ENCODE peak calls at places on chromosome 6, in six cellular contexts. One of them, this sample, is unnamed.

GRCh38 chr6:14499804-14500203 is 382.2 kb downstream of the CD83 start:
- DNase-seq in HFFc6: peak; percentile 86
- DNase-seq in RWPE1: peak; percentile 64
- DNase-seq in astrocyte of the spinal cord: peak; percentile 84
- DNase-seq in neural crest cell: no peak
- DNase-seq in A549: no peak
- DNase-seq in this sample: no peak

GRCh38 chr6:34374112-34374907 is 18.2 kb downstream of the NUDT3 start:
- DNase-seq in RWPE1: no peak
- DNase-seq in HFFc6: no peak
- DNase-seq in neural crest cell: no peak
- DNase-seq in A549: no peak
- DNase-seq in astrocyte of the spinal cord: no peak
- DNase-seq in this sample: no peak

GRCh38 chr6:143139239-143139784 is 78.6 kb downstream of the AIG1 start:
- DNase-seq in HFFc6: no peak
- DNase-seq in neural crest cell: no peak
- DNase-seq in RWPE1: no peak
- DNase-seq in astrocyte of the spinal cord: no peak
- DNase-seq in A549: no peak
- DNase-seq in this sample: no peak

GRCh38 chr6:45076217-45076616 is 251.9 kb upstream of the RUNX2 start:
- DNase-seq in HFFc6: peak; percentile 25
- DNase-seq in neural crest cell: no peak
- DNase-seq in astrocyte of the spinal cord: peak; percentile 61
- DNase-seq in RWPE1: no peak
- DNase-seq in A549: no peak
- DNase-seq in this sample: no peak

GRCh38 chr6:157468054-157468453 is 87.1 kb downstream of the ZDHHC14 start:
- DNase-seq in RWPE1: no peak
- DNase-seq in astrocyte of the spinal cord: no peak
- DNase-seq in neural crest cell: no peak
- DNase-seq in A549: no peak
- DNase-seq in HFFc6: no peak
- DNase-seq in this sample: no peak

GRCh38 chr6:4435981-4436445 is 300.6 kb upstream of the ECI2 start:
- DNase-seq in astrocyte of the spinal cord: no peak
- DNase-seq in RWPE1: peak; percentile 8
- DNase-seq in HFFc6: no peak
- DNase-seq in neural crest cell: no peak
- DNase-seq in A549: no peak
- DNase-seq in this sample: no peak

GRCh38 chr6:593139-593906 is 63.6 kb downstream of the HUS1B start:
- DNase-seq in HFFc6: peak; percentile 44
- DNase-seq in neural crest cell: peak; percentile 60
- DNase-seq in RWPE1: peak; percentile 26
- DNase-seq in A549: peak; percentile 16
- DNase-seq in astrocyte of the spinal cord: peak; percentile 67
- DNase-seq in this sample: no peak

GRCh38 chr6:31796993-31797385 is 1.4 kb upstream of the VARS1 start:
- DNase-seq in RWPE1: no peak
- DNase-seq in neural crest cell: no peak
- DNase-seq in A549: no peak
- DNase-seq in HFFc6: no peak
- DNase-seq in astrocyte of the spinal cord: no peak
- DNase-seq in this sample: no peak

GRCh38 chr6:89121934-89122333 is 4.1 kb upstream of the SRSF12 start:
- DNase-seq in neural crest cell: no peak
- DNase-seq in A549: no peak
- DNase-seq in HFFc6: no peak
- DNase-seq in astrocyte of the spinal cord: no peak
- DNase-seq in RWPE1: no peak
- DNase-seq in this sample: no peak

GRCh38 chr6:8195040-8195713 is 92.8 kb upstream of the EEF1E1 start:
- DNase-seq in neural crest cell: no peak
- DNase-seq in RWPE1: no peak
- DNase-seq in astrocyte of the spinal cord: no peak
- DNase-seq in A549: no peak
- DNase-seq in HFFc6: no peak
- DNase-seq in this sample: no peak

GRCh38 chr6:78400076-78400475 is 467.3 kb upstream of the IRAK1BP1 start:
- DNase-seq in A549: no peak
- DNase-seq in astrocyte of the spinal cord: no peak
- DNase-seq in RWPE1: no peak
- DNase-seq in HFFc6: no peak
- DNase-seq in neural crest cell: no peak
- DNase-seq in this sample: no peak

GRCh38 chr6:7390218-7390878 is 740 bp downstream of the RIOK1 start:
- DNase-seq in astrocyte of the spinal cord: no peak
- DNase-seq in neural crest cell: no peak
- DNase-seq in A549: no peak
- DNase-seq in HFFc6: peak; percentile 3
- DNase-seq in RWPE1: no peak
- DNase-seq in this sample: no peak

GRCh38 chr6:6995328-6995727 is 112.4 kb upstream of the RREB1 start:
- DNase-seq in RWPE1: no peak
- DNase-seq in astrocyte of the spinal cord: no peak
- DNase-seq in A549: no peak
- DNase-seq in neural crest cell: no peak
- DNase-seq in HFFc6: no peak
- DNase-seq in this sample: no peak

GRCh38 chr6:43013020-43013842 is 515 bp downstream of the MEA1 start:
- DNase-seq in astrocyte of the spinal cord: no peak
- DNase-seq in neural crest cell: no peak
- DNase-seq in A549: no peak
- DNase-seq in RWPE1: no peak
- DNase-seq in HFFc6: peak; percentile 55
- DNase-seq in this sample: no peak

GRCh38 chr6:105794870-105795269 is 291.3 kb upstream of the PRDM1 start:
- DNase-seq in HFFc6: no peak
- DNase-seq in A549: no peak
- DNase-seq in astrocyte of the spinal cord: no peak
- DNase-seq in RWPE1: no peak
- DNase-seq in neural crest cell: no peak
- DNase-seq in this sample: no peak

GRCh38 chr6:1310628-1311399 is 1.1 kb upstream of the FOXQ1 start:
- DNase-seq in RWPE1: no peak
- DNase-seq in HFFc6: no peak
- DNase-seq in astrocyte of the spinal cord: no peak
- DNase-seq in A549: no peak
- DNase-seq in neural crest cell: no peak
- DNase-seq in this sample: no peak

GRCh38 chr6:99119109-99120031 is 171.6 kb upstream of the FBXL4 start:
- DNase-seq in A549: peak; percentile 7
- DNase-seq in RWPE1: peak; percentile 26
- DNase-seq in neural crest cell: peak; percentile 50
- DNase-seq in HFFc6: peak; percentile 51
- DNase-seq in astrocyte of the spinal cord: peak; percentile 58
- DNase-seq in this sample: no peak

GRCh38 chr6:94177429-94177828 is 758.1 kb upstream of the EPHA7 start:
- DNase-seq in HFFc6: no peak
- DNase-seq in neural crest cell: no peak
- DNase-seq in A549: no peak
- DNase-seq in RWPE1: no peak
- DNase-seq in astrocyte of the spinal cord: no peak
- DNase-seq in this sample: no peak

GRCh38 chr6:132007474-132008190 is 56.5 kb upstream of the CCN2 start:
- DNase-seq in astrocyte of the spinal cord: peak; percentile 69
- DNase-seq in neural crest cell: no peak
- DNase-seq in HFFc6: peak; percentile 26
- DNase-seq in RWPE1: no peak
- DNase-seq in A549: no peak
- DNase-seq in this sample: no peak

GRCh38 chr6:158042245-158042798 is 60.7 kb downstream of the SYNJ2 start:
- DNase-seq in HFFc6: peak; percentile 78
- DNase-seq in astrocyte of the spinal cord: peak; percentile 88
- DNase-seq in neural crest cell: no peak
- DNase-seq in RWPE1: peak; percentile 58
- DNase-seq in A549: no peak
- DNase-seq in this sample: peak; percentile 77

GRCh38 chr6:105993769-105994521 is 92.2 kb upstream of the PRDM1 start:
- DNase-seq in RWPE1: no peak
- DNase-seq in neural crest cell: no peak
- DNase-seq in astrocyte of the spinal cord: peak; percentile 27
- DNase-seq in HFFc6: peak; percentile 1
- DNase-seq in A549: no peak
- DNase-seq in this sample: no peak

GRCh38 chr6:139597781-139598368 is 223.4 kb upstream of the CITED2 start:
- DNase-seq in RWPE1: peak; percentile 45
- DNase-seq in astrocyte of the spinal cord: peak; percentile 99
- DNase-seq in HFFc6: peak; percentile 97
- DNase-seq in neural crest cell: no peak
- DNase-seq in A549: peak; percentile 17
- DNase-seq in this sample: no peak

GRCh38 chr6:33840064-33840926 is 36.5 kb upstream of the MLN start:
- DNase-seq in neural crest cell: no peak
- DNase-seq in astrocyte of the spinal cord: peak; percentile 91
- DNase-seq in A549: peak; percentile 88
- DNase-seq in HFFc6: peak; percentile 99
- DNase-seq in RWPE1: peak; percentile 94
- DNase-seq in this sample: no peak

GRCh38 chr6:56104591-56104990 is 142.8 kb downstream of the COL21A1 start:
- DNase-seq in RWPE1: no peak
- DNase-seq in astrocyte of the spinal cord: no peak
- DNase-seq in neural crest cell: no peak
- DNase-seq in HFFc6: no peak
- DNase-seq in A549: no peak
- DNase-seq in this sample: no peak

GRCh38 chr6:6856538-6857523 is 250.9 kb upstream of the RREB1 start:
- DNase-seq in astrocyte of the spinal cord: no peak
- DNase-seq in HFFc6: no peak
- DNase-seq in RWPE1: peak; percentile 88
- DNase-seq in neural crest cell: no peak
- DNase-seq in A549: no peak
- DNase-seq in this sample: no peak

GRCh38 chr6:138499303-138499991 is at the start of gene NHSL1:
- DNase-seq in neural crest cell: no peak
- DNase-seq in HFFc6: no peak
- DNase-seq in A549: no peak
- DNase-seq in astrocyte of the spinal cord: peak; percentile 82
- DNase-seq in RWPE1: no peak
- DNase-seq in this sample: no peak

GRCh38 chr6:119463081-119463626 is 113.6 kb upstream of the MAN1A1 start:
- DNase-seq in A549: no peak
- DNase-seq in RWPE1: no peak
- DNase-seq in HFFc6: no peak
- DNase-seq in neural crest cell: no peak
- DNase-seq in astrocyte of the spinal cord: no peak
- DNase-seq in this sample: no peak

DNA sequence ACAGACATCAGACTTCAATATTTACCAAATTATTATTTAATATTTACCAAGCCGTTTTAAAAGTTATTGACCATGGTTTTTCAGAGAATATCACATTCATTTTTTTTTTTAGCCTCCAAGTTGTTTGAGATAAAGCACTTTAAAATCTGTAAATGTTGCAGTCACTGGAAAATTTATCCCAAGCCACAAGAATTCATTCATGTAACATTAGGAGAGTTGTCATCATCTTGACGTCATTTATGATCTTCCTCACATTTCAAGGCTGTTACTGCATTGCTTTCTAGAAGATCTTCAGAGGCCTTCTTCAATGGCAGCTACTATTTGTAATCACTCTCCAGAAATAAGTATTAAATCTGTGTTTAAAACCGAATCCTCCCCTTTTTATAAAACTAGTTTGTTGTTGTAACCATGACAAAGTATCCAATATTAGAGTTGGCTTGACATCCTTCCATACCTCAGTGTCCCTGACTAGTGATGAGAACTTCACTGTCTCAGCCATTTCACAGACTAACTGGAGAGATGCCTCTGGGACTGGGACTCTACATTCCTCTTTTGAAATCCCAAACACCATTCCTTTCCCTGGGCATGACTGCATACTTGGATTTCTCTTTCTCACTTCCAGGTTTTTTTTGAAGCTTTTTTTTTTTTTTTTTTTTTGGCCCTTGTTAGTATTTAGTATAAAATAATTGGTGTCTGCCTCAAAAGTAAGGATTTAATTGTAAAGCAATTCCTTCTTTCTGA is 100.1 kb downstream of the ZFAND3 start:
- DNase-seq in neural crest cell: no peak
- DNase-seq in astrocyte of the spinal cord: peak; percentile 66
- DNase-seq in RWPE1: no peak
- DNase-seq in A549: no peak
- DNase-seq in HFFc6: peak; percentile 60
- DNase-seq in this sample: no peak
- TF ChIP-seq CTCF in neural crest cell: no peak
- TF ChIP-seq CTCF in astrocyte of the spinal cord: no peak
- TF ChIP-seq CTCF in RWPE1: no peak
- TF ChIP-seq CTCF in A549: no peak
- TF ChIP-seq CTCF in HFFc6: no peak
- TF ChIP-seq CTCF in this sample: no peak

GRCh38 chr6:137181876-137182653 is 8.6 kb upstream of the IL22RA2 start:
- DNase-seq in neural crest cell: no peak
- DNase-seq in HFFc6: no peak
- DNase-seq in astrocyte of the spinal cord: no peak
- DNase-seq in A549: no peak
- DNase-seq in RWPE1: no peak
- DNase-seq in this sample: no peak
- TF ChIP-seq CTCF in neural crest cell: no peak
- TF ChIP-seq CTCF in HFFc6: no peak
- TF ChIP-seq CTCF in astrocyte of the spinal cord: no peak
- TF ChIP-seq CTCF in A549: no peak
- TF ChIP-seq CTCF in RWPE1: no peak
- TF ChIP-seq CTCF in this sample: no peak

DNA sequence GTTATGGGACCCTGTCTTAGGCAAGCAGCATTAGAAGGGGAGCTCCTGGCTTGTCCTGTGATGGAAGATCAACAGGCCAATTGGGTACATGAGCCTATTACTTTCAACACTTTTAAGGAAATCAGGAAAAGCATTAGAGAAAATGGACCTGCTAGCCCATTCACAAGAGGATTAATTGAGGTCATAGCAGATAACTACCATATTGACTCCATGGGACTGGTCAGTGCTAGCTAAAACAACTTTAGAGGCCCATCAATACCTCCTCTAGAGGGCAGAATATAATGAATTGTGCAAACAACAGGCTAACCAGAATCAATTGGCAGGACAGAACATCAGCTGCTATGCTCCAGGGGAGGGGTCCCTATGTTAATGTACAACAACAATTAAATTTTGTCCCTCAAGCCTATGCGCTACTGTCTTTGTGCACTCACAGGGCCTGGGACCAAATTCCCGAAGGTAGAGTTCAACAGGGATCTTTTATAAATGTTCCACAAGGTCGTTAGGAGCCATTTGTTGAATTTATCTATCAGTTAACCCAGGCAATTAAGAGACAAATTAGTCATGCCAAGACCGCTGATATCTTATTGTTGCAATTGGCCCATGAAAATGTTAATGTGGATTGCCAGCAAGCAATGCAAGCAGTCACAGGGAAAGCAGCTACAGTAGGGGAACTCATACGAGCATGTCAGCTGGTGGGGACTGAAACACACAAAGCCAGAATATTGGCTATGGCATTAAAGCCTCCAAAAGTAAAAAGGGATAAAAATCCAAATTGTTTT is 106.6 kb upstream of the BTN3A2 start:
- DNase-seq in RWPE1: no peak
- DNase-seq in A549: no peak
- DNase-seq in astrocyte of the spinal cord: no peak
- DNase-seq in neural crest cell: no peak
- DNase-seq in HFFc6: no peak
- DNase-seq in this sample: no peak
- TF ChIP-seq CTCF in RWPE1: no peak
- TF ChIP-seq CTCF in A549: no peak
- TF ChIP-seq CTCF in astrocyte of the spinal cord: peak; percentile 31
- TF ChIP-seq CTCF in neural crest cell: peak; percentile 42
- TF ChIP-seq CTCF in HFFc6: peak; percentile 60
- TF ChIP-seq CTCF in this sample: peak; percentile 38

GRCh38 chr6:46184114-46184513 is 13.3 kb upstream of the ENPP5 start:
- DNase-seq in HFFc6: peak; percentile 69
- DNase-seq in RWPE1: peak; percentile 53
- DNase-seq in astrocyte of the spinal cord: peak; percentile 84
- DNase-seq in neural crest cell: no peak
- DNase-seq in A549: no peak
- DNase-seq in this sample: no peak
- TF ChIP-seq CTCF in HFFc6: no peak
- TF ChIP-seq CTCF in RWPE1: no peak
- TF ChIP-seq CTCF in astrocyte of the spinal cord: peak; percentile 8
- TF ChIP-seq CTCF in neural crest cell: no peak
- TF ChIP-seq CTCF in A549: no peak
- TF ChIP-seq CTCF in this sample: peak; percentile 62